ENCODE peak calls at places on chromosomes 13 and 19, in five cellular contexts. O is GM12891, N is HepG2, C is SK-N-SH, S is H1. K is an unnamed sample.

GRCh38 chr13:33918199-33918932 is 100.4 kb downstream of the RFC3 start:
- DNase-seq in O (no peak), N (no peak), C (no peak), S (no peak), K (no peak)

GRCh38 chr13:108963846-108964600 is 334.6 kb downstream of the MYO16 start:
- DNase-seq in O (no peak), N (no peak), C (no peak), S (no peak), K (no peak)

GRCh38 chr19:48676887-48677286 is 4.1 kb upstream of the NTN5 start:
- DNase-seq in O (no peak), N (no peak), C (no peak), S (no peak), K (no peak)

GRCh38 chr19:5397804-5398692 is 57.2 kb upstream of the ZNRF4 start:
- DNase-seq in O (peak; percentile 33), N (peak; percentile 16), C (peak; percentile 81), S (peak; percentile 13), K (no peak)

GRCh38 chr13:79711631-79712030 is 230.7 kb downstream of the NDFIP2 start:
- DNase-seq in O (no peak), N (no peak), C (no peak), S (no peak), K (no peak)

GRCh38 chr13:114047358-114047881 is 73.5 kb upstream of the C13orf46 start:
- DNase-seq in O (no peak), N (no peak), C (no peak), S (no peak), K (peak; percentile 57)

GRCh38 chr13:102550507-102550906 is 46.3 kb upstream of the TPP2 start:
- DNase-seq in O (no peak), N (no peak), C (no peak), S (no peak), K (no peak)

GRCh38 chr19:10927691-10928562 is 512 bp downstream of the YIPF2 start:
- DNase-seq in O (no peak), N (no peak), C (no peak), S (no peak), K (no peak)

GRCh38 chr19:13097331-13098258 is 5.1 kb downstream of the LYL1 start:
- DNase-seq in O (no peak), N (no peak), C (no peak), S (no peak), K (no peak)

GRCh38 chr13:52348983-52349780 is 56.8 kb downstream of the THSD1 start:
- DNase-seq in O (no peak), N (no peak), C (no peak), S (no peak), K (no peak)

GRCh38 chr19:4061178-4061682 is 5.5 kb downstream of the ZBTB7A start:
- DNase-seq in O (no peak), N (peak; percentile 65), C (no peak), S (no peak), K (no peak)

GRCh38 chr13:51674276-51674675 is 90.0 kb downstream of the WDFY2 start:
- DNase-seq in O (no peak), N (no peak), C (no peak), S (no peak), K (no peak)

GRCh38 chr13:26015276-26015934 is 36.4 kb downstream of the SHISA2 start:
- DNase-seq in O (no peak), N (no peak), C (no peak), S (no peak), K (no peak)

DNA sequence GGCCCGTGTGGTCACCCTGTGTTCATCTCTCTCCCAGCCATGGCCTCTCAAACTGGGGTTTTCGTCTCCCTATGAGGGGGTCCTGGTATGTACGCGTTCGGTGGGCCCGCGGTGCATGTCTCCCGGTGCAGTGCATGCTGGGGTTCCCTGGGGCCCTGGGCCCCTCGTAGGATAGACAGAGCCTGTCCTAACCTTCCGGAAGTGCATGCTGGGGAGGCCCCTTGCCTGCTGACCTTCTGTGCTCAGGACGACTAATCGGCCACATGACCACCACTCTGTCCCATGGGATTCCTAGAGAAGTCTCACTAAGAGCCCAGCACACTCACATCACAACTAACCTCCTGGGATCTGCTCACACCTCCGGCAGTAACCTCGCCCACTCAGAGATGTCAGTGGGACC is 4.9 kb upstream of the USE1 start:
- DNase-seq in O (no peak), N (no peak), C (no peak), S (no peak), K (no peak)
- TF ChIP-seq TAF1 in O (no peak), N (no peak), C (no peak), S (no peak), K (no peak)

GRCh38 chr13:94433055-94433947 is 46.2 kb downstream of the DCT start:
- DNase-seq in O (no peak), N (peak; percentile 45), C (no peak), S (peak; percentile 9), K (no peak)
- TF ChIP-seq POLR2AphosphoS5 in O (no peak), N (no peak), C (no peak), S (no peak), K (no peak)

GRCh38 chr19:19460761-19461265 is 54.5 kb downstream of the TSSK6 start:
- DNase-seq in O (peak; percentile 71), N (no peak), C (peak; percentile 72), S (no peak), K (no peak)
- TF ChIP-seq TAF1 in O (no peak), N (no peak), C (no peak), S (no peak), K (no peak)

GRCh38 chr13:44857736-44858135 is 131.5 kb downstream of the NUFIP1 start:
- DNase-seq in O (no peak), N (no peak), C (no peak), S (no peak), K (no peak)

GRCh38 chr13:44855860-44856259 is 133.4 kb downstream of the NUFIP1 start:
- DNase-seq in O (no peak), N (no peak), C (no peak), S (no peak), K (no peak)

GRCh38 chr13:44857061-44857460 is 132.2 kb downstream of the NUFIP1 start:
- DNase-seq in O (no peak), N (no peak), C (no peak), S (no peak), K (no peak)

GRCh38 chr13:44854264-44855060 is 134.8 kb downstream of the NUFIP1 start:
- DNase-seq in O (no peak), N (peak; percentile 62), C (no peak), S (no peak), K (no peak)

GRCh38 chr13:44853641-44854040 is 135.6 kb downstream of the NUFIP1 start:
- DNase-seq in O (no peak), N (peak; percentile 90), C (no peak), S (no peak), K (no peak)
- TF ChIP-seq POLR2AphosphoS5 in O (no peak), N (no peak), C (no peak), S (no peak), K (no peak)

DNA sequence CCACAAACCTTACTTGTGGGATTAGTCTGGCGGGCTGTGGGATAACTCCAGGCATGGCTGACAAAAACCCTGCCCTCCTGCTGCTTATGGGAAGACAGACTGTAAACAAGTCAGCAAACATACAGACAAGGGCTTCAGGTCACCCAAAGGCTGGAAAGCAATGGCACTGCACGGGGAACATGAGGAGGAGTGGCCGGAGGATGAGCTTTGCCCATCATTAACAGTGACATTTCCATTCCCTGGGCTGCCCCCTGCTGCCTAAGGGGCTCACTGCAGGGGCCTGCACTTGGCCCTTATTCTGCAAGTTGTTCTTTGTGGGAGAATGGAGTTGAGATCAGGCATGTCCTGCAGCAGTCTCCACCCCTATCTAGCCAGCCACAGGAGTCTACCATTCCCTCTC is 91.3 kb downstream of the UQCRFS1 start:
- DNase-seq in O (no peak), N (no peak), C (peak; percentile 32), S (peak; percentile 13), K (no peak)
- TF ChIP-seq TAF1 in O (no peak), N (no peak), C (no peak), S (no peak), K (no peak)

DNA sequence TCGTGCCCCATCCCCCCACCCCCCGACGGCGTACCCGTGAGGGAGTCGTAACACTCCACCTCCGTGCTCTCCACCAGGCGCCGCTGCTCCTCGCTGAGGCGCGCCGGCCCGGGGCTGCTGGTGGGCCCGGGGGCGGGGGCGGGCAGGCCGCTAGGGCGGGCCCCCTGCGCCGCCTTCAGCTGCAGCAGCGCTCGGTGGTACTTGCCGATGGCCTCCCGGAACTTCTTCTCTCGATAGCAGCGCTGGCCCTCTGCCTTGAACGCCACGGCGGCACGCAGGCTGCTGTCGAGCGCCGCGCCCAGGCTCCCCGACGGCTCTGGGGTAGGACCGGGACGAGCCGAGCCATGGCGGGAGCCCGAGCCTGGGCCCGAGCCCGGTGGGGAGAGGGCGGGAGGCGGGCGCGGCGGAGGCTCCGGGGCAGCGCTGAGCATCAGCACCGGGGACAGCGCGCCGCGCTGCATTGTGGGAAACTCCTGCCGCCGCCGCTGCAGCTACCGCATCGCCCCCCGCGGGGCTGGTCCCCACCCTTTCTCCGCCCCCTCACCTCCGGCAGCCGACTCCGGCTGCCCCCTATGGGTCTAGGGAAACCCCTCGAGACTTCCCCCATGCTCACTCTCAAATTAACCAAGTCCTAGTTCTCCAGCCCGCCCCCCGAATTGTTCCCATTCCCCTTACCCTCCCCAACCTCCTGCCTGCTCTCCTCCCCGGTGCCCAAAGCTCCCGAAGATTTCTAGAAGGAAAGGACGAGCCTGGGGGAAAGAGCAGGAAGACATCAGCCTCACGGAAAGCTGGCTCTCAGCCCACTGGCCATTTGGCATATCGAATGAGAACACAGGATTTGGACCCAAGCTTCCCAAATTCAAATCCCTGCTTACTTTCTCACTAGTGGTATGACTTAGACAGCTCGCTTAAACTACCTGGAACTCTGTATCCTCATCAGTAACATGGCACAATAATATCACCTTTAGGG is at the start of gene TTC9B:
- DNase-seq in O (no peak), N (no peak), C (peak; percentile 95), S (peak; percentile 46), K (no peak)
- TF ChIP-seq POLR2AphosphoS5 in O (no peak), N (no peak), C (no peak), S (no peak), K (no peak)

GRCh38 chr13:110215606-110216005 is 91.4 kb downstream of the COL4A1 start:
- DNase-seq in O (no peak), N (no peak), C (no peak), S (no peak), K (no peak)

GRCh38 chr13:110216403-110217041 is 90.4 kb downstream of the COL4A1 start:
- DNase-seq in O (no peak), N (no peak), C (no peak), S (no peak), K (no peak)

GRCh38 chr13:110213461-110214074 is 93.4 kb downstream of the COL4A1 start:
- DNase-seq in O (no peak), N (no peak), C (no peak), S (peak; percentile 23), K (no peak)

GRCh38 chr13:110216006-110216402 is 91.0 kb downstream of the COL4A1 start:
- DNase-seq in O (no peak), N (no peak), C (no peak), S (no peak), K (no peak)

GRCh38 chr13:110214637-110215036 is 92.3 kb downstream of the COL4A1 start:
- DNase-seq in O (no peak), N (no peak), C (no peak), S (no peak), K (no peak)
- TF ChIP-seq TAF1 in O (no peak), N (no peak), C (no peak), S (no peak), K (no peak)

K was measured in GM12892.